ENCODE peak calls at places on chromosomes 7 and 10, in five cellular contexts. A is K562, R is H1, V is HepG2, E is GM12891. I is an unnamed sample.

GRCh38 chr10:78948616-78949015 is 120.2 kb upstream of the ZMIZ1 start:
- DNase-seq in A (no peak), R (no peak), V (no peak), E (no peak), I (no peak)

GRCh38 chr10:122407375-122408125 is 33.0 kb downstream of the PLEKHA1 start:
- DNase-seq in A (no peak), R (no peak), V (no peak), E (no peak), I (no peak)

GRCh38 chr10:127886371-127887051 is 6.2 kb downstream of the CLRN3 start:
- DNase-seq in A (no peak), R (peak), V (no peak), E (no peak), I (no peak)

GRCh38 chr7:12584940-12585339 is 14.4 kb downstream of the SCIN start:
- DNase-seq in A (no peak), R (no peak), V (no peak), E (no peak), I (no peak)

GRCh38 chr10:132555648-132556575 is 18.3 kb downstream of the INPP5A start:
- DNase-seq in A (no peak), R (no peak), V (no peak), E (no peak), I (no peak)

GRCh38 chr10:115654961-115655360 is 561.8 kb downstream of the ATRNL1 start:
- DNase-seq in A (no peak), R (no peak), V (no peak), E (no peak), I (no peak)

GRCh38 chr7:22140597-22140996 is 194.9 kb upstream of the CDCA7L start:
- DNase-seq in A (no peak), R (no peak), V (no peak), E (no peak), I (no peak)

GRCh38 chr7:112084506-112084905 is 121.7 kb downstream of the DOCK4 start:
- DNase-seq in A (no peak), R (no peak), V (no peak), E (no peak), I (no peak)

GRCh38 chr10:30828680-30829079 is 199.1 kb upstream of the LYZL2 start:
- DNase-seq in A (no peak), R (no peak), V (no peak), E (no peak), I (no peak)

GRCh38 chr10:27479016-27479415 is 25.1 kb upstream of the RAB18 start:
- DNase-seq in A (no peak), R (no peak), V (no peak), E (no peak), I (no peak)
- TF ChIP-seq POLR2A in A (no peak), R (no peak), V (no peak), E (no peak), I (no peak)

GRCh38 chr7:130141161-130141857 is 63.9 kb downstream of the TMEM209 start:
- DNase-seq in A (peak), R (peak), V (no peak), E (peak), I (no peak)
- TF ChIP-seq TAF1 in A (peak), R (peak), V (no peak), E (no peak), I (peak)

DNA sequence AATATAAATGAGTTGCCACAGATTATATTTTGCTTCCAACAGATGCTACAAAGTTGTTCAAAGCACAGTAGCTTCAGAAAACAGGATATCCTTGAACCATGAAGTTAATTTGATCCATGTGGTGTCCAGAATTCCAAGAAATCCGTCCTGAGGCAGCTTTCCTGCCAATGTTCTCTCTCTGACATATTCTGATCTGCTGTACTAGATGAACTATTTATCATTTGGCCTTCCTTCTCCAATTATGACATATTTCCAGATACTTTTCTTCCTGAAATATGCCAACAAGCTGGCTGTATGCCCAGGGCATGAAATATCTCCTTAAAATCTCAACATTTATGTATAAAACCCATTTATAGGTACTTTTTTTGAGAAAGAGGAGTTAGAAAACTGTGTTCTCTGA is 141.1 kb downstream of the SPAG6 start:
- DNase-seq in A (no peak), R (no peak), V (no peak), E (no peak), I (no peak)
- TF ChIP-seq POLR2A in A (no peak), R (no peak), V (no peak), E (no peak), I (no peak)

GRCh38 chr7:74665296-74665938 is 7.9 kb downstream of the GTF2I start:
- DNase-seq in A (no peak), R (no peak), V (no peak), E (no peak), I (no peak)
- TF ChIP-seq TAF1 in A (no peak), R (no peak), V (no peak), E (no peak), I (no peak)

DNA sequence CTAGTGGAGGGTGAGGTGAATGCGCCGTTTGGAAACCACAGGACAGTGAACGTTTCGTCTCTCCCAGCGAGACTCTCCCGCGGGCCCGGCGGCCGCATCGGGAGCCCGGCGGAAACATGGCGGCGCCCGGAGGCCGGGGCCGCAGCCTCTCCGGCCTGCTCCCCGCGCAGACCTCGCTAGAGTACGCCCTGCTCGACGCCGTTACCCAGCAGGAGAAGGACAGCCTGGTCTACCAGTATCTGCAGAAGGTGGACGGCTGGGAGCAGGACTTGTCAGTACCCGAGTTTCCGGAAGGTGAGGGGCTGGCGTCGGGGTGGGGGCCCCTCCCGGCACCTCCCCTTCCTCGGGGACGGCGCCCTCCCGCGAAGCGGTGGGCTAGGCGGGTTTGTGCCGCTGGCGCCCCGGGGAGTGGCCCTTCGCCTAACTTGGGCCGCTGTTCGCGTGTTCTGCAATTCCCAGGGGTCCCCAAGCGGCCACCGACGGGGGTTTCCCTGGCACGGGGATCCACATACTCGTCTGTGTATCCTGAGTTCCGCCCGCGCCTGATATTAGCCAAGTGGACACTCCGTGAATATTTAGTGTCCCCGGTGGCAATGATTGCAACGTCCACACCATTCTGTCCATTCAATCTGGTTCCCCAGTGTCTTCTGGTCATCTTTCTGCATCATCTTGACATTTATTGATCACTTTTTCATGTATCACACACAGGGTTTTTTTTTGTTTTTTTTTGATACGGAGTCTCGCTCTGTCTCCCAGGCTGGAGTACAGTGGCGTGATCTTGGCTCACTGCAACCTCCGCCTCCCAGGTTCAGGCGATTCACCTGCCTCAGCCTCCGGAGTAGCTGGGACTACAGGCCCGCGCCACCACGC is 531 bp downstream of the NHLRC2 start:
- DNase-seq in A (peak), R (peak), V (peak), E (peak), I (peak)
- TF ChIP-seq POLR2A in A (peak), R (peak), V (peak), E (peak), I (peak)

DNA sequence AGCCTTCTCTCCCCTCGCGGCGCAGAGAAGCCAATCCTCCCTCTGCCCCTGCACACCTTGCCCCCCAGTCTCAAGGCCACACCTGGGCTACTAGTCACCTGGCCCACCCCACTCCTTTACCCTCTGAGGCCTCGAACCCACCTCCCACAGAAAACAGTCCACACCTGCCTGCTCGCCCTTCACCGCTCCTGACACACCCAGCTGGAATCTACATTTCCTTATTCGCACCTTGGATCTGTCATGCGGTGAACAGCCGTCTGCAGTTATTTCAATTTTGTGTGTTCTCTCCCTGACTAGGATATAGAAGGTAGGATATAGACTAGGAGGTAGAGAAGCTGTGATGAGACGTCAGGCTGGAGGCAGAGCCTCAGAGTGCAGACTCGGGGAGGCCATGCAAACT is 29.4 kb downstream of the SMKR1 start:
- DNase-seq in A (no peak), R (no peak), V (no peak), E (no peak), I (no peak)
- TF ChIP-seq TAF1 in A (no peak), R (no peak), V (no peak), E (no peak), I (no peak)

GRCh38 chr10:44911081-44911540 is at the start of gene TMEM72:
- DNase-seq in A (peak), R (peak), V (peak), E (no peak), I (no peak)
- TF ChIP-seq POLR2A in A (no peak), R (no peak), V (no peak), E (no peak), I (no peak)

GRCh38 chr7:91250706-91251105 is 13.5 kb upstream of the FZD1 start:
- DNase-seq in A (no peak), R (no peak), V (no peak), E (no peak), I (no peak)
- TF ChIP-seq TAF1 in A (no peak), R (no peak), V (no peak), E (no peak), I (no peak)

GRCh38 chr10:43138757-43139241 is 554 bp downstream of the CSGALNACT2 start:
- DNase-seq in A (peak), R (no peak), V (no peak), E (no peak), I (no peak)

GRCh38 chr10:43136432-43136831 is 1.8 kb upstream of the CSGALNACT2 start:
- DNase-seq in A (no peak), R (peak), V (no peak), E (no peak), I (no peak)

GRCh38 chr10:43137701-43137970 is 609 bp upstream of the CSGALNACT2 start:
- DNase-seq in A (peak), R (peak), V (peak), E (no peak), I (no peak)

GRCh38 chr10:43136995-43137700 is 1.1 kb upstream of the CSGALNACT2 start:
- DNase-seq in A (no peak), R (no peak), V (no peak), E (no peak), I (no peak)

GRCh38 chr10:43137971-43138756 is at the start of gene CSGALNACT2:
- DNase-seq in A (peak), R (peak), V (peak), E (peak), I (peak)
- TF ChIP-seq POLR2A in A (peak), R (no peak), V (no peak), E (peak), I (peak)

I was measured in GM12892.